ENCODE peak calls at places on chromosome 14, in nine cellular contexts. One of them, this sample, is unnamed.

GRCh38 chr14:67420102-67420739 is 8.3 kb upstream of the PLEK2 start:
- DNase-seq in NCI-H1105: no peak
- DNase-seq in HFF-Myc: no peak
- DNase-seq in psoas muscle: peak
- DNase-seq in NT2/D1: no peak
- DNase-seq in cardiac muscle cell: no peak
- DNase-seq in HS-5: no peak
- DNase-seq in NCI-H2081: no peak
- DNase-seq in stimulated activated CD4-positive, alpha-beta T cell treated with anti-CD3 and anti-CD28 coated beads, TNF-alpha, amount 100 ng/mL, for 1 hour: no peak
- DNase-seq in this sample: no peak

GRCh38 chr14:99378782-99379214 is 101.9 kb downstream of the SETD3 start:
- DNase-seq in NT2/D1: no peak
- DNase-seq in psoas muscle: no peak
- DNase-seq in NCI-H2081: no peak
- DNase-seq in NCI-H1105: no peak
- DNase-seq in HFF-Myc: no peak
- DNase-seq in HS-5: no peak
- DNase-seq in stimulated activated CD4-positive, alpha-beta T cell treated with anti-CD3 and anti-CD28 coated beads, TNF-alpha, amount 100 ng/mL, for 1 hour: no peak
- DNase-seq in cardiac muscle cell: peak
- DNase-seq in this sample: peak

GRCh38 chr14:23009939-23010718 is at the start of gene C14orf93:
- DNase-seq in NCI-H2081: peak
- DNase-seq in NCI-H1105: peak
- DNase-seq in HFF-Myc: no peak
- DNase-seq in HS-5: peak
- DNase-seq in NT2/D1: peak
- DNase-seq in psoas muscle: peak
- DNase-seq in stimulated activated CD4-positive, alpha-beta T cell treated with anti-CD3 and anti-CD28 coated beads, TNF-alpha, amount 100 ng/mL, for 1 hour: peak
- DNase-seq in cardiac muscle cell: peak
- DNase-seq in this sample: peak

GRCh38 chr14:75198291-75198933 is 22.0 kb upstream of the TMED10 start:
- DNase-seq in psoas muscle: peak
- DNase-seq in NT2/D1: no peak
- DNase-seq in stimulated activated CD4-positive, alpha-beta T cell treated with anti-CD3 and anti-CD28 coated beads, TNF-alpha, amount 100 ng/mL, for 1 hour: no peak
- DNase-seq in NCI-H1105: peak
- DNase-seq in cardiac muscle cell: peak
- DNase-seq in HFF-Myc: no peak
- DNase-seq in HS-5: no peak
- DNase-seq in NCI-H2081: peak
- DNase-seq in this sample: peak

GRCh38 chr14:95523051-95523817 is 6.8 kb upstream of the SYNE3 start:
- DNase-seq in NCI-H1105: no peak
- DNase-seq in HS-5: no peak
- DNase-seq in NT2/D1: no peak
- DNase-seq in cardiac muscle cell: peak
- DNase-seq in NCI-H2081: no peak
- DNase-seq in psoas muscle: no peak
- DNase-seq in stimulated activated CD4-positive, alpha-beta T cell treated with anti-CD3 and anti-CD28 coated beads, TNF-alpha, amount 100 ng/mL, for 1 hour: no peak
- DNase-seq in HFF-Myc: no peak
- DNase-seq in this sample: no peak

GRCh38 chr14:30272848-30273563 is 286.0 kb upstream of the G2E3 start:
- DNase-seq in NCI-H1105: peak
- DNase-seq in HFF-Myc: no peak
- DNase-seq in cardiac muscle cell: no peak
- DNase-seq in psoas muscle: no peak
- DNase-seq in HS-5: no peak
- DNase-seq in NCI-H2081: peak
- DNase-seq in NT2/D1: no peak
- DNase-seq in stimulated activated CD4-positive, alpha-beta T cell treated with anti-CD3 and anti-CD28 coated beads, TNF-alpha, amount 100 ng/mL, for 1 hour: no peak
- DNase-seq in this sample: no peak

GRCh38 chr14:31408421-31408820 is 11.9 kb downstream of the HEATR5A start:
- DNase-seq in NCI-H2081: no peak
- DNase-seq in stimulated activated CD4-positive, alpha-beta T cell treated with anti-CD3 and anti-CD28 coated beads, TNF-alpha, amount 100 ng/mL, for 1 hour: no peak
- DNase-seq in cardiac muscle cell: no peak
- DNase-seq in HFF-Myc: no peak
- DNase-seq in NT2/D1: no peak
- DNase-seq in NCI-H1105: no peak
- DNase-seq in psoas muscle: no peak
- DNase-seq in HS-5: no peak
- DNase-seq in this sample: no peak

GRCh38 chr14:23183479-23183878 is at the start of gene SLC7A8:
- DNase-seq in HFF-Myc: no peak
- DNase-seq in NCI-H1105: peak
- DNase-seq in NCI-H2081: no peak
- DNase-seq in psoas muscle: peak
- DNase-seq in stimulated activated CD4-positive, alpha-beta T cell treated with anti-CD3 and anti-CD28 coated beads, TNF-alpha, amount 100 ng/mL, for 1 hour: peak
- DNase-seq in cardiac muscle cell: no peak
- DNase-seq in NT2/D1: no peak
- DNase-seq in HS-5: no peak
- DNase-seq in this sample: no peak

GRCh38 chr14:60931206-60931605 is 49.7 kb downstream of the TRMT5 start:
- DNase-seq in HS-5: no peak
- DNase-seq in psoas muscle: peak
- DNase-seq in stimulated activated CD4-positive, alpha-beta T cell treated with anti-CD3 and anti-CD28 coated beads, TNF-alpha, amount 100 ng/mL, for 1 hour: no peak
- DNase-seq in cardiac muscle cell: no peak
- DNase-seq in HFF-Myc: no peak
- DNase-seq in NCI-H1105: peak
- DNase-seq in NCI-H2081: peak
- DNase-seq in NT2/D1: no peak
- DNase-seq in this sample: no peak

This sample was measured in iris pigment epithelial cell.